ENCODE peak calls at places on chromosomes 3 and 15, in six cellular contexts. D is foreskin fibroblast; E is neural crest cell; I is activated CD8-positive, alpha-beta memory T cell treated with anti-CD3 and anti-CD28 coated beads for 48 hours; U is ovary; G is sigmoid colon. H is an unnamed sample.

GRCh38 chr3:126361211-126361610 is 4.0 kb upstream of the KLF15 start:
- DNase-seq in D (no peak), E (no peak), I (no peak), U (peak), G (no peak), H (no peak)

GRCh38 chr3:49411550-49411967 is 217 bp downstream of the RHOA start:
- DNase-seq in D (no peak), E (no peak), I (no peak), U (peak), G (peak), H (no peak)

GRCh38 chr3:70729845-70730244 is 417.4 kb upstream of the MDFIC2 start:
- DNase-seq in D (peak), E (no peak), I (no peak), U (no peak), G (no peak), H (no peak)

GRCh38 chr15:65413760-65414144 is 9.0 kb downstream of the IGDCC4 start:
- DNase-seq in D (no peak), E (no peak), I (no peak), U (no peak), G (no peak), H (no peak)

GRCh38 chr3:111809196-111809595 is 49.9 kb upstream of the PHLDB2 start:
- DNase-seq in D (peak), E (no peak), I (no peak), U (no peak), G (no peak), H (no peak)

GRCh38 chr3:151009981-151010380 is 37.5 kb upstream of the CLRN1 start:
- DNase-seq in D (peak), E (no peak), I (no peak), U (no peak), G (no peak), H (no peak)

GRCh38 chr3:150759319-150759718 is 3.6 kb downstream of the SIAH2 start:
- DNase-seq in D (no peak), E (no peak), I (no peak), U (no peak), G (no peak), H (no peak)

GRCh38 chr3:86937306-86937791 is 53.6 kb downstream of the VGLL3 start:
- DNase-seq in D (peak), E (no peak), I (no peak), U (no peak), G (peak), H (no peak)

GRCh38 chr15:39251413-39252197 is 329.3 kb upstream of the THBS1 start:
- DNase-seq in D (no peak), E (no peak), I (no peak), U (no peak), G (no peak), H (no peak)

GRCh38 chr3:161372321-161373260 is 1.3 kb upstream of the SPTSSB start:
- DNase-seq in D (peak), E (peak), I (no peak), U (peak), G (peak), H (peak)

GRCh38 chr3:70076394-70076793 is 76.9 kb downstream of the SAMMSON start:
- DNase-seq in D (no peak), E (no peak), I (no peak), U (no peak), G (no peak), H (no peak)

GRCh38 chr3:25856902-25857518 is 67.1 kb downstream of the OXSM start:
- DNase-seq in D (peak), E (no peak), I (no peak), U (no peak), G (no peak), H (no peak)

GRCh38 chr3:140216249-140216648 is 281.3 kb downstream of the CLSTN2 start:
- DNase-seq in D (no peak), E (no peak), I (no peak), U (no peak), G (no peak), H (no peak)

GRCh38 chr3:176149567-176149966 is 1047.7 kb downstream of the TBL1XR1 start:
- DNase-seq in D (no peak), E (no peak), I (no peak), U (no peak), G (no peak), H (no peak)